ENCODE peak calls at places on chromosomes 11 and 22, in eight cellular contexts. Y, R, H, B, U, P, M and C are unnamed samples.

GRCh38 chr11:93521086-93521485 is 22.1 kb downstream of the SMCO4 start:
- DNase-seq in R (no peak), H (no peak), B (no peak), M (no peak), U (no peak), Y (peak), P (no peak), C (no peak)

GRCh38 chr11:119362741-119363080 is 16.2 kb upstream of the MFRP start:
- DNase-seq in H (no peak), Y (no peak), U (no peak), P (no peak), B (no peak), R (no peak), M (no peak), C (no peak)

GRCh38 chr11:71373791-71374454 is 74.3 kb downstream of the DHCR7 start:
- DNase-seq in Y (no peak), B (peak), R (no peak), M (no peak), H (no peak), U (no peak), P (no peak), C (no peak)

GRCh38 chr11:92511522-92512203 is 287.0 kb downstream of the FAT3 start:
- DNase-seq in P (no peak), U (no peak), B (no peak), M (no peak), R (no peak), Y (no peak), H (no peak), C (no peak)

GRCh38 chr11:326842-327580 is 6.4 kb upstream of the IFITM3 start:
- DNase-seq in H (peak), M (no peak), P (peak), Y (no peak), R (peak), U (peak), B (peak), C (peak)

GRCh38 chr11:118998822-118999221 is 884 bp downstream of the CENATAC start:
- DNase-seq in M (peak), P (no peak), U (no peak), B (no peak), H (peak), Y (peak), R (peak), C (peak)

GRCh38 chr22:48643066-48643731 is 1184.5 kb downstream of the BRD1 start:
- DNase-seq in M (no peak), B (no peak), R (no peak), P (no peak), Y (no peak), U (no peak), H (no peak), C (no peak)

GRCh38 chr11:3859373-3859881 is 4.0 kb downstream of the STIM1 start:
- DNase-seq in M (no peak), U (peak), H (peak), Y (peak), R (no peak), B (peak), P (peak), C (no peak)

GRCh38 chr11:120883404-120884135 is 140.3 kb upstream of the TBCEL start:
- DNase-seq in B (no peak), Y (no peak), M (peak), P (no peak), U (peak), R (peak), H (no peak), C (no peak)

GRCh38 chr11:103906291-103906850 is 130.1 kb upstream of the DDI1 start:
- DNase-seq in U (no peak), H (no peak), Y (no peak), M (no peak), P (no peak), B (no peak), R (no peak), C (no peak)

GRCh38 chr11:65911682-65912568 is 6.9 kb downstream of the C11orf68 start:
- DNase-seq in M (peak), B (no peak), R (peak), P (peak), U (no peak), H (no peak), Y (peak), C (peak)

GRCh38 chr11:48093795-48094642 is 113.7 kb downstream of the PTPRJ start:
- DNase-seq in M (peak), H (no peak), U (peak), P (peak), Y (peak), R (peak), B (no peak), C (peak)

GRCh38 chr11:112042161-112042960 is 17.2 kb downstream of the DLAT start:
- DNase-seq in B (no peak), H (no peak), Y (no peak), U (no peak), R (peak), P (no peak), M (peak), C (peak)

GRCh38 chr22:49208768-49209252 is 618.9 kb downstream of the BRD1 start:
- DNase-seq in M (no peak), U (no peak), P (no peak), R (no peak), Y (no peak), H (peak), B (no peak), C (no peak)

GRCh38 chr11:105046898-105047579 is 1.9 kb upstream of the CARD16 start:
- DNase-seq in P (no peak), Y (peak), B (no peak), M (peak), R (peak), U (peak), H (no peak), C (peak)

GRCh38 chr11:102560555-102561011 is 30.0 kb upstream of the MMP7 start:
- DNase-seq in Y (no peak), B (peak), P (no peak), M (peak), R (peak), H (no peak), U (no peak), C (peak)

GRCh38 chr11:104570088-104570701 is 328.1 kb downstream of the CASP12 start:
- DNase-seq in Y (no peak), B (no peak), R (peak), U (no peak), P (no peak), H (no peak), M (no peak), C (no peak)

GRCh38 chr11:66479741-66480115 is 506 bp upstream of the DPP3 start:
- DNase-seq in R (no peak), H (no peak), M (no peak), Y (no peak), B (no peak), P (no peak), U (no peak), C (no peak)

GRCh38 chr11:64007629-64008282 is 21.5 kb downstream of the OTUB1 start:
- DNase-seq in P (peak), U (peak), M (no peak), B (no peak), R (peak), H (peak), Y (peak), C (peak)

GRCh38 chr11:134736251-134737072 is 324.4 kb upstream of the B3GAT1 start:
- DNase-seq in P (no peak), B (no peak), H (no peak), Y (no peak), M (no peak), U (no peak), R (no peak), C (no peak)

GRCh38 chr11:103967985-103968384 is 68.5 kb upstream of the DDI1 start:
- DNase-seq in U (no peak), H (no peak), B (no peak), P (no peak), R (no peak), M (no peak), Y (no peak), C (no peak)

DNA sequence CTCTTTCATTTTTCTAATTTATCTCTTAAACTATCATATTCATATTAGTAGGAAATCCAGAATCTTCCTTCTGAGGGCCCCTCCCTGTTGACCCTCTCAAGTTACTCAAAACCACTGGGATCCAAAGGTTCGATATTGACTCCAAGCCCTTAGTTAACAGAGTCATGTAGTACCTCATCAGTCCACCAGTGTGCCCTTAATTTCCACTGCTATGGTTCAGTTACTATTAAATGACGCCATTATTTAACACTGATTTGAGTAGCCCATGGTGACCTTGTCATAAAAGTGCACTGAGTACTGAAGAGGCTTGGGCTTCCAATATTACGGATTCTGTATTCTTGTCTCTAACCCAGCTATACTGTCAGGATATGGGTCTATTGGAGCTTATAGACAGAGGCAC is 91.9 kb upstream of the MS4A8 start:
- DNase-seq in P (no peak), U (no peak), H (no peak), M (no peak), R (no peak), B (no peak), Y (no peak), C (no peak)
- TF ChIP-seq CTCF in P (no peak), U (no peak), H (no peak), M (no peak), R (no peak), B (no peak), Y (no peak), C (no peak)

GRCh38 chr22:37633693-37634504 is 5.6 kb upstream of the SH3BP1 start:
- DNase-seq in H (peak), P (peak), M (peak), B (peak), Y (no peak), U (peak), R (peak), C (peak)
- TF ChIP-seq CTCF in H (no peak), P (no peak), M (peak), B (peak), Y (no peak), U (no peak), R (no peak), C (peak)

GRCh38 chr22:21641417-21641794 is 696 bp upstream of the SDF2L1 start:
- DNase-seq in M (peak), B (no peak), H (peak), Y (peak), P (no peak), U (peak), R (peak), C (peak)
- TF ChIP-seq CTCF in M (peak), B (peak), H (peak), Y (peak), P (peak), U (peak), R (peak), C (peak)

GRCh38 chr22:30423296-30423958 is 2.1 kb upstream of the MTFP1 start:
- DNase-seq in R (no peak), H (no peak), Y (peak), B (no peak), M (no peak), U (no peak), P (no peak), C (no peak)
- TF ChIP-seq CTCF in R (no peak), H (no peak), Y (no peak), B (no peak), M (no peak), U (peak), P (peak), C (no peak)

DNA sequence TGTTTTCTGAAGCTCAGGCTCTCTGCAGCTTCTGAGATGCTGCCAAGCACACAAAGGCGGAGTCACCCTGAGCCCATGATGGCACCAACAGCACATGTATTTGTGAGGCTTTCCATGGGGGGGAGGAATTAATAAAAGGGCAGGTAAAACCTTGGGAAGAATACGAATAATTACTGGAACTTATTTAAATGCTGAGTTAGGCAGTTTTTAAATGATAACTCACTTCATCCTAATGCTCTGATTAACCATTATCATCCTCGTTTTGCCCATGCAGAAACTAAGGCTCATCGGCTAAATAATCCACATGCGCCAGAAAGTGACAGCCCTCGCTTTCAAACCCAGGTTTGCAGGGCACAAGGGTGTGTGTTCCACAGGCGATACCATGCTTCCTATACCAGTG is 35.4 kb downstream of the LARGE1 start:
- DNase-seq in R (no peak), U (no peak), M (no peak), Y (no peak), B (no peak), H (no peak), P (no peak), C (no peak)
- TF ChIP-seq CTCF in R (no peak), U (no peak), M (no peak), Y (no peak), B (no peak), H (no peak), P (no peak), C (no peak)

GRCh38 chr11:19237813-19238212 is 2.9 kb downstream of the E2F8 start:
- DNase-seq in H (peak), Y (peak), P (no peak), M (no peak), U (no peak), B (no peak), R (no peak), C (no peak)

GRCh38 chr11:19232910-19233503 is 7.7 kb downstream of the E2F8 start:
- DNase-seq in B (no peak), M (peak), U (no peak), H (no peak), P (peak), Y (no peak), R (peak), C (peak)

GRCh38 chr11:19237381-19237780 is 3.4 kb downstream of the E2F8 start:
- DNase-seq in R (no peak), M (no peak), Y (no peak), P (no peak), B (no peak), U (no peak), H (no peak), C (no peak)

GRCh38 chr11:19239039-19239438 is 1.7 kb downstream of the E2F8 start:
- DNase-seq in M (no peak), H (no peak), R (no peak), B (no peak), P (no peak), U (no peak), Y (no peak), C (no peak)

DNA sequence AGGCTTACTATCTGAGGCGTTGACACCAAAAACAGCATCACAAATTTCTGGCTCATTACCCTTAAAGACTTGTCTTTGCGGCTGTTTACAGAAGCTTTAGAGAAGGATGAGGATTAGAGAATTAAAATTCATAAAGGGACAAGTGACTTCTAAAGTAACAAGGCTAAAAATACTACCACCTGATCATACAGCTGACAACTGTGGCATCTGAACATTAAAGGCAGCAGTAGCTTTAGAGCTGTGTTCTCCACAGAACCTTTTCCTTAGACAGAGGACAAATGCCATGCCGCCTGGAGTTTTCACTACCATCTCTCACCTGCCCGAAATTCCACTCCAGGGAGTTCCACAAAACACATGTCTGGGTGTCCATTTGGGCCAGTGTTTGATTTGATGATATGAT is 6.3 kb downstream of the E2F8 start:
- DNase-seq in H (no peak), R (no peak), Y (no peak), P (no peak), B (no peak), U (no peak), M (no peak), C (no peak)
- TF ChIP-seq CTCF in H (no peak), R (no peak), Y (no peak), P (no peak), B (no peak), U (no peak), M (no peak), C (no peak)

DNA sequence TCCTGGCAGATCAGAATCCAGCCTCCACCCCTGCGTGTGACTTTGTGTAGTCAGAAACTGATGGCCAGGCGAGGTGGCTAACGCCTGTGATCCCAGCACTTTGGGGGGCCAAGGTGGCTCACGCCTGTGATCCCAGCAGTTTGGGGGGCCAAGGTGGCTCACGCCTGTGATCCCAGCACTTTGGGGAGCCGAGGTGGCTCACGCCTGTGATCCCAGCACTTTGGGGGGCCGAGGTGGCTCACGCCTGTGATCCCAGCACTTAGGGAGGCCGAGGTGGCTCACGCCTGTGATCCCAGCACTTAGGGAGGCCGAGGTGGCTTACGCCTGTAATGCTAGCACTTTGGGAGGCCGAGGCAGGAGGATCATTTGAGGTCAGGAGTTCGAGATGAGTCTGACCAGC is 5.2 kb downstream of the NCAPH2 start:
- DNase-seq in B (no peak), P (no peak), H (no peak), U (no peak), R (no peak), M (no peak), Y (no peak), C (no peak)
- TF ChIP-seq CTCF in B (no peak), P (no peak), H (no peak), U (no peak), R (no peak), M (no peak), Y (no peak), C (no peak)

GRCh38 chr22:23386245-23386631 is 193.9 kb downstream of the IGLL1 start:
- DNase-seq in B (no peak), R (no peak), M (no peak), H (no peak), U (no peak), Y (no peak), P (no peak), C (no peak)
- TF ChIP-seq CTCF in B (no peak), R (no peak), M (no peak), H (no peak), U (no peak), Y (no peak), P (no peak), C (no peak)

GRCh38 chr11:69942333-69942820 is 123.2 kb upstream of the FGF3 start:
- DNase-seq in U (no peak), Y (no peak), R (no peak), B (no peak), P (no peak), H (no peak), M (no peak), C (no peak)

GRCh38 chr11:69944146-69944795 is 125.1 kb upstream of the FGF3 start:
- DNase-seq in R (no peak), H (no peak), M (no peak), Y (no peak), U (no peak), P (no peak), B (no peak), C (no peak)

GRCh38 chr11:69943506-69943905 is 124.3 kb upstream of the FGF3 start:
- DNase-seq in P (peak), Y (no peak), U (no peak), B (no peak), M (no peak), H (no peak), R (no peak), C (no peak)

GRCh38 chr11:69941546-69942332 is 122.5 kb upstream of the FGF3 start:
- DNase-seq in M (no peak), H (no peak), Y (no peak), U (no peak), P (no peak), R (no peak), B (no peak), C (no peak)

DNA sequence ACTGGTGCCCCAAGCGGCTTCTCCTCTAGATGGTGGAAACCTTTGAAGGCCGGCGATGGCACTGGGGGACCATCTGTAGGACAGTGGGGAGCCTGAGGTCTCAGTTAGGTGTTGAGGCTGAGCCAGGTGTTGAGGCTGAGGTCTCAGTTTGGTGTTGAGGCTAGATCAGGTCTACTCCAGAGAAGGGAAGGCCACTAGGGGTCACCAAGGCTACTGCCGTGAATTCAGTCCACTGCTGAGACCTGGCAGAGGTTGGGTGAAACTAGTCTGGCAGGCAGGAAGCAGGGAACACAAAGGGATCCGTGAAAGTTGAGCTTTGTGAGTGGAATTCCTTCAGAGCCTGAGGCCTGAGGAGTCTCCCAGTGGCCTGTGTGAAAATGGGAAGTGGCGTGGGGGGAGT is 123.8 kb upstream of the FGF3 start:
- DNase-seq in Y (peak), H (peak), U (peak), B (no peak), P (no peak), M (peak), R (no peak), C (no peak)
- TF ChIP-seq CTCF in Y (peak), H (no peak), U (no peak), B (peak), P (no peak), M (peak), R (no peak), C (no peak)